ENCODE peak calls at places on chromosome 10, in seven cellular contexts. D is IMR-90, A is GM12878, G is Peyer's patch, R is uterus, J is breast epithelium, Z is heart left ventricle. U is an unnamed sample.

GRCh38 chr10:105509551-105509950 is 868.5 kb downstream of the SORCS3 start:
- DNase-seq in D (no peak), A (no peak), G (no peak), R (no peak), J (no peak), Z (no peak), U (no peak)

GRCh38 chr10:102918817-102919236 is 733 bp downstream of the CNNM2 start:
- DNase-seq in D (no peak), A (no peak), G (peak; percentile 25), R (peak; percentile 28), J (no peak), Z (no peak), U (no peak)

GRCh38 chr10:79562135-79562756 is 2.0 kb upstream of the SFTPA2 start:
- DNase-seq in D (peak; percentile 54), A (no peak), G (peak; percentile 21), R (peak; percentile 38), J (peak; percentile 23), Z (peak; percentile 68), U (no peak)

GRCh38 chr10:7035111-7035761 is 375.6 kb downstream of the SFMBT2 start:
- DNase-seq in D (no peak), A (no peak), G (no peak), R (no peak), J (no peak), Z (no peak), U (no peak)

GRCh38 chr10:88477343-88478085 is 105.6 kb downstream of the RNLS start:
- DNase-seq in D (no peak), A (no peak), G (no peak), R (no peak), J (no peak), Z (no peak), U (no peak)

GRCh38 chr10:74932648-74933047 is 106.2 kb downstream of the KAT6B start:
- DNase-seq in D (no peak), A (no peak), G (peak; percentile 23), R (peak; percentile 38), J (peak; percentile 44), Z (peak; percentile 80), U (no peak)

GRCh38 chr10:5656737-5657579 is 9.4 kb downstream of the ASB13 start:
- DNase-seq in D (no peak), A (no peak), G (no peak), R (no peak), J (no peak), Z (no peak), U (no peak)

GRCh38 chr10:72611783-72612182 is 14.1 kb downstream of the MICU1 start:
- DNase-seq in D (no peak), A (no peak), G (no peak), R (no peak), J (no peak), Z (no peak), U (no peak)

GRCh38 chr10:131789516-131789915 is 111.3 kb upstream of the PPP2R2D start:
- DNase-seq in D (no peak), A (no peak), G (no peak), R (no peak), J (no peak), Z (no peak), U (peak; percentile 61)

GRCh38 chr10:31051703-31052102 is 20.0 kb upstream of the ZNF438 start:
- DNase-seq in D (peak; percentile 15), A (no peak), G (no peak), R (no peak), J (no peak), Z (no peak), U (no peak)

GRCh38 chr10:72340911-72341310 is 13.8 kb downstream of the DNAJB12 start:
- DNase-seq in D (no peak), A (no peak), G (no peak), R (no peak), J (no peak), Z (no peak), U (no peak)

GRCh38 chr10:22710139-22710745 is 4.1 kb downstream of the PIP4K2A start:
- DNase-seq in D (no peak), A (peak; percentile 76), G (peak; percentile 47), R (no peak), J (no peak), Z (no peak), U (no peak)

GRCh38 chr10:22713853-22714523 is 390 bp downstream of the PIP4K2A start:
- DNase-seq in D (peak; percentile 13), A (no peak), G (peak; percentile 40), R (no peak), J (no peak), Z (peak; percentile 38), U (peak; percentile 83)

GRCh38 chr10:22712959-22713852 is 1.2 kb downstream of the PIP4K2A start:
- DNase-seq in D (peak; percentile 33), A (no peak), G (peak; percentile 56), R (peak; percentile 21), J (no peak), Z (peak; percentile 43), U (no peak)

GRCh38 chr10:22711373-22711772 is 3.0 kb downstream of the PIP4K2A start:
- DNase-seq in D (no peak), A (no peak), G (no peak), R (no peak), J (no peak), Z (no peak), U (no peak)

DNA sequence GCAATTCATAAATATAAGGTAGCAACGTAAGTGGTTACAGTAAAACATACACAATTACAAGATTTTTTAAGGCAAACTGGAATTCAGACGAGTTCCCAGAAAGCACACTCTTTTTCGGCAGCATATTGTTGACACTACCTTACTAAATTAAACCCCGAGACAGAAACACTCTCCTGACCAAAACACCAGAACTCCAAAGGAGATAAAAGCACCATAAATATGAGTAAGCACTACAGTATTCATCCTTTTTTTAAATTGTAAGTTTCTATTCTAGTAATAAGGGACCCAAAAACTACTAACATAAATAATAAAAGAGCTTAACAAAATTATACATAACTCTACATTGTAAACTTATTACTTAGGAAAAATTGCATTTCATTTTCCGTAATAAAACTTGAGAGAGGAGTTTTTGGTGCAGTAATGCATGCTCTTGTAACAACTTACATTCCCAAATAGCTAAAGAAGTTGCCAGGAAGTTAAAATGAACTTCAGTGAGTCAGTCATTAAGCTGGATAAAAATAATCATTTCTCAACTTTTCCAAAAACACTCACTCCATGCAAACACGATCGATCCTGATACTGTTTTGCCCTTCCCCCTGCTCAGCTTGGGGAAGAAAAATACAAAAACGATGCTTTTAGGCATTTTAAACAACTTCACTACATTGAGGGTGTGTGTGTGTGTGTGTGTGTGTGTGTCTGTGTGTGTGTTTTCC is 2.0 kb downstream of the PIP4K2A start:
- DNase-seq in D (peak; percentile 41), A (no peak), G (no peak), R (no peak), J (no peak), Z (no peak), U (no peak)
- H3K4me3 ChIP-seq in D (peak overlapping the region; percentile 100), A (peak overlapping the region; percentile 75), G (peak overlapping the region; percentile 79), R (peak overlapping the region; percentile 78), J (peak overlapping the region; percentile 75), Z (peak overlapping the region; percentile 95), U (peak overlapping the region; percentile 97)

GRCh38 chr10:71338728-71339495 is 19.9 kb downstream of the SLC29A3 start:
- DNase-seq in D (no peak), A (no peak), G (no peak), R (no peak), J (no peak), Z (no peak), U (no peak)

GRCh38 chr10:71337219-71337625 is 18.2 kb downstream of the SLC29A3 start:
- DNase-seq in D (no peak), A (no peak), G (no peak), R (no peak), J (no peak), Z (no peak), U (no peak)

GRCh38 chr10:71342850-71343773 is 24.1 kb downstream of the SLC29A3 start:
- DNase-seq in D (peak; percentile 44), A (no peak), G (no peak), R (no peak), J (no peak), Z (no peak), U (no peak)

GRCh38 chr10:71336632-71337031 is 17.6 kb downstream of the SLC29A3 start:
- DNase-seq in D (no peak), A (no peak), G (no peak), R (no peak), J (no peak), Z (no peak), U (no peak)

DNA sequence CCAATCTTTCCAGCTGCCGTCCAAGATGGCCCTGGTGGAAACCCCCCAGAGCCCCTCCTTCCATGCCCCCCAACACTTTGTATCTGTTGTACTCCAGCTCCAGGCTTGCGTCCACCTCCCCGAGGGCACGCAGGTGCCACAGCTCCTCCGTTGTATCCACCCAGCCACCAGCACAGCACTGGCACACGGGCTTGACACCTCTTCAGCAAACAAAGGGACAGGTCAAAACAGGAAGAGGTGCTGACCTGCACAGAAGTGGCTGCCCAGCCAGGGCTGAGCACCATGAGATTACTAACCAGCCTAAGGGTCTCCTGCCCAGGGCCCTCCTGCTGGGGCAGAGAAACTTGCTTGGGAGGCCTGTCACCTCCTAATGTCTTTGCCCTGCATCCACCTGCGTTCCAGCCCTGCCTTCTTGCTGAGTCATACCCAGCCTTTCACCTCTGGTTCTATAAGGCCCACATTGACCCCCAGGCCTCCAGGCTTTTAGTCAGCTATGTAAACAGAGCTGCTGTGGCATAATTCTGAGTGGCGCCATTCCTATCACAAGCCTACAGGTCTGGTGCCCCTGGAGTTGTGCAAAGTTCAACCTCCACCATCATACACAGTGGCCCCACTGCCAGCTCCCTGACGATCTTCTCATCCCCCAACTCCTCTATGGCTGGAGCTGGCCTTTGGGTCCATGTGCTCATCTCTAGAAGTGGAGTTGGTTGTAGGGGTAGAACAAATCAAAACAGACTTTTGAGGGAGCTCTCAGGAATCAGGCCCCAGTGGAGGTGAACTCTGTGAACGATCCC is 20.9 kb downstream of the SLC29A3 start:
- DNase-seq in D (no peak), A (no peak), G (no peak), R (no peak), J (no peak), Z (no peak), U (no peak)
- TF ChIP-seq POLR2A in D (no peak), A (no peak), G (no peak), R (no peak), J (no peak), Z (no peak), U (no peak)

DNA sequence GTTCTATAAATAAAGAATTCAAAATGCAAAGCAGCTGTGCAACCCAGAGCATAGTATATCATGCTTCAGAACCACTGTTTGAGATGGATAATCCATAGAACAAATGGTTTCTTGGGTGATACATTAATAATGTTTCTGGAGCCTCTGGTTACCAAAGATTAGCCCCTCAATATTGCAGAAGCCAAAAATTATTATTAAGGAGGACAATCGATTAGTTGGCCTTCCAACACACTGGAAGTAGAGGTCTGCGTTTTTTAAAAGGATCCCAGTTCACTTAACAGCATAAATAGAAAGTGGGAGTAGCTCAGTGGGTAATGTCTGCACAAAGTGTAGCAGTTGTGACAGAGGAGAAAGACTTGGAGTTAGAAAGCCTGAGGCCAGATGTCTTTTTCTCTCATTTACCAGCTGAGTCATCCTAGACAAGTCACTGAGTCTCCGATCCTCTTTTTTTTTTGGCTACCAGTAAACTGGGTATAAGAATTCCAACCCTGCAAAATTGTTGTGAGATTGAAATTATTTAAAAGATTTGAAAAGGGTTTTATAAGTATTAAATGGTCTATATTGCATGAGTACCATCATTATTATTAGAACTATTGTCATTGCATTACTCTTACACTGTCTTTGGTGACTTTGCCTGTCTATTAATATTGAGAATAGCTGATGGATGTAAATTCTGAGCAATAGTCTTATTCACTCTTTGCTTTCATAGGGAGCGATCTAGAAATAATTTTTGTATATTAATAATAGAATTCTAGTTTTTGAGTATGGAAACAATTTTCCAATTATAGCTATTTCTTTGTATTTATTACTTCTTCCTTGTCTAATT is 73.8 kb downstream of the ARID5B start:
- DNase-seq in D (peak; percentile 88), A (no peak), G (no peak), R (no peak), J (no peak), Z (no peak), U (no peak)
- H3K4me3 ChIP-seq in D (no peak overlapping the region), A (no peak overlapping the region), G (no peak overlapping the region), R (no peak overlapping the region), J (no peak overlapping the region), Z (no peak overlapping the region), U (no peak overlapping the region)

GRCh38 chr10:94545277-94546057 is at the start of gene HELLS:
- DNase-seq in D (peak; percentile 82), A (peak; percentile 66), G (peak; percentile 60), R (peak; percentile 76), J (peak; percentile 66), Z (peak; percentile 74), U (peak; percentile 89)
- TF ChIP-seq POLR2A in D (peak; percentile 75), A (peak; percentile 87), G (no peak), R (no peak), J (no peak), Z (no peak), U (no peak)

U was measured in suprapubic skin.